ENCODE peak calls at places on chromosome 14, in five cellular contexts. A, W, C, D and J are unnamed samples.

GRCh38 chr14:53850714-53851296 is 105.8 kb downstream of the BMP4 start:
- DNase-seq in A (peak; percentile 71), W (no peak), C (no peak), D (no peak), J (no peak)

GRCh38 chr14:64721391-64721791 is 17.2 kb downstream of the PLEKHG3 start:
- DNase-seq in A (peak; percentile 26), W (no peak), C (no peak), D (no peak), J (peak; percentile 44)

GRCh38 chr14:105375635-105376057 is 22.7 kb upstream of the TEX22 start:
- DNase-seq in A (no peak), W (no peak), C (no peak), D (peak; percentile 24), J (no peak)

GRCh38 chr14:68946423-68946822 is 32.7 kb downstream of the ACTN1 start:
- DNase-seq in A (no peak), W (no peak), C (no peak), D (no peak), J (no peak)

GRCh38 chr14:52071675-52072074 is 2.8 kb upstream of the NID2 start:
- DNase-seq in A (no peak), W (no peak), C (no peak), D (no peak), J (no peak)

GRCh38 chr14:70595443-70596185 is 4.8 kb downstream of the MED6 start:
- DNase-seq in A (no peak), W (no peak), C (no peak), D (no peak), J (no peak)

GRCh38 chr14:68667313-68667791 is 125.5 kb downstream of the ZFP36L1 start:
- DNase-seq in A (no peak), W (no peak), C (no peak), D (no peak), J (no peak)

GRCh38 chr14:105931808-105932483 is 405.6 kb downstream of the TMEM121 start:
- DNase-seq in A (no peak), W (no peak), C (no peak), D (no peak), J (no peak)

GRCh38 chr14:48973136-48973535 is 613.0 kb downstream of the RPS29 start:
- DNase-seq in A (no peak), W (no peak), C (no peak), D (no peak), J (no peak)

GRCh38 chr14:21248739-21249411 is 20.4 kb downstream of the HNRNPC start:
- DNase-seq in A (no peak), W (no peak), C (no peak), D (no peak), J (no peak)

GRCh38 chr14:90987140-90987539 is 73.3 kb downstream of the RPS6KA5 start:
- DNase-seq in A (no peak), W (no peak), C (no peak), D (no peak), J (no peak)

GRCh38 chr14:63852817-63853730 is at the start of gene SYNE2:
- DNase-seq in A (peak; percentile 28), W (peak; percentile 77), C (peak; percentile 72), D (peak; percentile 83), J (peak; percentile 78)

GRCh38 chr14:74514471-74514932 is 20.9 kb downstream of the ISCA2 start:
- DNase-seq in A (no peak), W (no peak), C (no peak), D (no peak), J (no peak)